ENCODE peak calls at places on chromosomes 13 and 19, in nine cellular contexts. J is CD8-positive, alpha-beta T cell; V is psoas muscle; C is right lobe of liver; P is A549; Y is lung; L is prostate gland; Z is stomach; K is left lung. A is an unnamed sample. For H3K4me1, the result is how much of the 10 kb centered on the place peaks cover.

GRCh38 chr13:99661791-99662190 is 160.5 kb downstream of the TM9SF2 start:
- DNase-seq in P (no peak), V (no peak), Z (no peak), C (no peak), K (no peak), L (no peak), Y (no peak), J (no peak), A (no peak)

GRCh38 chr19:10417598-10418280 is 2.6 kb upstream of the PDE4A start:
- DNase-seq in Z (no peak), P (no peak), V (no peak), L (no peak), Y (no peak), K (no peak), C (no peak), J (no peak), A (no peak)

GRCh38 chr19:35901854-35902661 is at the start of gene HCST:
- DNase-seq in L (no peak), Z (no peak), J (peak), P (no peak), C (no peak), Y (no peak), V (no peak), K (peak), A (peak)

GRCh38 chr19:49838816-49839588 is 12.0 kb upstream of the PTOV1 start:
- DNase-seq in C (no peak), K (no peak), L (no peak), Z (no peak), J (no peak), V (no peak), Y (no peak), P (no peak), A (no peak)

GRCh38 chr13:59458908-59459579 is 704.7 kb downstream of the DIAPH3 start:
- DNase-seq in J (no peak), C (no peak), K (no peak), Z (no peak), Y (no peak), P (no peak), L (no peak), V (no peak), A (no peak)

GRCh38 chr19:45528149-45528743 is 21.0 kb downstream of the VASP start:
- DNase-seq in P (peak), C (no peak), Z (no peak), V (no peak), L (peak), Y (no peak), K (no peak), J (no peak), A (peak)

GRCh38 chr13:61466280-61466679 is 50.6 kb upstream of the PCDH20 start:
- DNase-seq in Y (no peak), K (no peak), C (no peak), Z (no peak), V (no peak), L (no peak), P (peak), J (no peak), A (no peak)

GRCh38 chr13:26198116-26198515 is 24.0 kb downstream of the RNF6 start:
- DNase-seq in K (no peak), L (no peak), Y (no peak), C (no peak), V (no peak), P (no peak), J (no peak), Z (no peak), A (no peak)

GRCh38 chr13:31044658-31045620 is 112.5 kb downstream of the TEX26 start:
- DNase-seq in K (no peak), Z (no peak), P (no peak), J (no peak), L (no peak), C (no peak), Y (no peak), V (no peak), A (peak)

GRCh38 chr13:20506676-20507075 is 19.0 kb downstream of the CRYL1 start:
- DNase-seq in J (no peak), K (no peak), Y (no peak), L (no peak), V (no peak), Z (no peak), P (no peak), C (no peak), A (no peak)

GRCh38 chr19:13150919-13151604 is 851 bp downstream of the IER2 start:
- DNase-seq in Y (peak), V (no peak), C (peak), P (no peak), L (peak), Z (no peak), J (peak), K (no peak), A (no peak)

GRCh38 chr19:33606556-33606955 is 15.2 kb upstream of the CHST8 start:
- DNase-seq in Y (no peak), L (no peak), C (no peak), Z (peak), V (no peak), K (no peak), P (no peak), J (no peak), A (no peak)

GRCh38 chr13:38350114-38350617 is 515 bp downstream of the UFM1 start:
- DNase-seq in K (peak), C (peak), Z (peak), V (peak), P (peak), L (peak), J (no peak), Y (peak), A (peak)

GRCh38 chr19:29247912-29248311 is 35.0 kb upstream of the UQCRFS1 start:
- DNase-seq in L (no peak), V (no peak), Z (no peak), J (no peak), P (no peak), Y (no peak), C (no peak), K (no peak), A (no peak)

GRCh38 chr19:41013359-41013758 is 22.3 kb downstream of the CYP2B6 start:
- DNase-seq in L (no peak), V (no peak), P (no peak), K (no peak), J (no peak), Z (no peak), C (no peak), Y (no peak), A (peak)

GRCh38 chr19:54851353-54851752 is 1.1 kb downstream of the KIR3DL2 start:
- DNase-seq in J (no peak), K (no peak), P (no peak), L (no peak), C (no peak), Y (no peak), V (no peak), Z (no peak), A (no peak)

GRCh38 chr19:55372316-55373081 is 2.2 kb upstream of the IL11 start:
- DNase-seq in K (no peak), C (no peak), P (peak), V (no peak), Y (no peak), L (no peak), Z (no peak), J (no peak), A (no peak)

GRCh38 chr19:40523322-40524047 is 53.2 kb upstream of the SHKBP1 start:
- DNase-seq in Y (peak), K (peak), Z (peak), V (peak), C (peak), J (no peak), P (peak), L (no peak), A (peak)

GRCh38 chr13:110414283-110414682 is 107.2 kb downstream of the COL4A2 start:
- DNase-seq in P (no peak), Z (no peak), L (no peak), C (no peak), V (no peak), K (no peak), Y (no peak), J (no peak), A (no peak)

GRCh38 chr13:110415669-110416068 is 108.6 kb downstream of the COL4A2 start:
- DNase-seq in L (no peak), K (no peak), Y (no peak), C (no peak), Z (no peak), P (peak), J (no peak), V (no peak), A (peak)

GRCh38 chr13:110413311-110414040 is 106.4 kb downstream of the COL4A2 start:
- DNase-seq in V (no peak), Z (no peak), K (no peak), J (no peak), P (no peak), C (no peak), Y (no peak), L (no peak), A (no peak)

GRCh38 chr13:110417537-110417908 is 110.4 kb downstream of the COL4A2 start:
- DNase-seq in Z (no peak), Y (no peak), C (no peak), J (no peak), L (no peak), K (no peak), V (no peak), P (no peak), A (no peak)

GRCh38 chr13:110416131-110416584 is 109.1 kb downstream of the COL4A2 start:
- DNase-seq in L (no peak), C (no peak), V (no peak), Z (no peak), Y (no peak), J (no peak), P (no peak), K (no peak), A (no peak)
- H3K4me1 ChIP-seq in L (under half), C (under half), V (under half), Z (under half), Y (under half), J (under half), P (under half), K (under half), A (under half)

DNA sequence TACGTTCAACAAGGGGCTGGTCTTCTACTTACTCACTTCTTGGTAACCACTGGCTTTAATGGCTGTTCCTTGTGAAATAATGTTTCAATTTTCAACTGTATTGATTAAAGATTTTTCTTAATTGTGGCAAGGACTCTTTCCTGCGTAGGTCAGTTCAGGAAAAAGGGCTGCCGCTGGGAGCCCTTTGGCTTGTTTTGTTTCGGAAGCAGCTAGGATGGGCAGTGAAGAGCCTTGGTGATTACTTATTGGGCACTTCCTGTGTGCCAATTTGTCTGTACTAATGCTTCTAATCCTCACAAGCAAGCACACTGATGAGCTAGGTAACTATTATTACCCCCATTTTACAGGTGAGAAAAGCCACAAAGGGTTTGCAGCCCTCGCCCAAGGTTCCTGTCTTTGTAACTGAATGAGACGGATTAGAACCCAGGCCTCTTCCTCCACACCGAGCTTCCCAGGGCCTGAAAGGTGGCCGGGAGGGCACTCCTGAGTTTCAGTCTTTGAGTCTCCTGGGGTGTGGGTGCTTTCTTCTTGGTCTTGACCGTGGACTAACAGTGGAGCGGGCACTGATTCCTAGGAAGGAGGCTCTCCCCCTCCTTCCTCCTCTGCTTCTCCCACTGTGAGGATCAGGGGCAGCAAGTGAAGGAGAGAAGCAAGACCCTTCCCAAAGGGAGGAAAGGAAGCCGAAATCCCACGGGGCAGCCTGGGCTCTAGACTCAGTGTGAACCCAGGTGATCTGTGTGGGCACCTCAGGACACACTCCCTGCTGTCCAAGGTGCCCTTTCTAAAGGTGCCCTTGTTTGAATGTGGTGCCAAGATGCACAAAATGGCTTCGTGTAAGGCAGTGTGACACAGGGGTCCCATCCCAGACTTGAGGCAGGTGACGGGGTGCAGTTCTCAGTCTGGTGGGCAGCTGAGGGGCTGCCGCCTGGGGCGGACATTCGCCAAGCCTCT is 3.7 kb downstream of the COL4A2 start:
- DNase-seq in L (no peak), Z (no peak), C (no peak), V (no peak), J (no peak), K (no peak), Y (no peak), P (no peak), A (no peak)
- H3K4me1 ChIP-seq in L (under half), Z (half or more), C (under half), V (under half), J (under half), K (under half), Y (under half), P (under half), A (under half)

DNA sequence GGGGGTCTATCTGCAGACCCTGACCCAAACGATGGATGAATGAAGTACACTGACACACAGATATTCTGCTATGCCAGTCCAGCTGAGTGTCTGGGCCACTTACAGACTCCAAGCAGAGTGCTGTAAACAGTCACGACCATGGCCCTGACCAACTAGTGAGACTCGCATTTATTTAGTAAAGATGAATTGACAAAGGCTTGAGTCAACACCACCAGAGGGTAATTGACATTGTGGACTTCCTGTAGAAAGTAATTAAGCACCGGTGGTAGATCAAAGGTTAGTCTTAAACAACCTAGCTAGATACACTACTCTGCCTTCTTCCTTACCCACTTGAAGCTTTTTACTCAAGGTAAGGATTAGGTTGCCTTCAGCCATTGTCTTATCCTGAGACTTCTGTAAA is 63.4 kb upstream of the KPNA3 start:
- DNase-seq in V (no peak), K (no peak), Z (no peak), P (no peak), Y (no peak), L (no peak), C (no peak), J (no peak), A (peak)
- H3K4me1 ChIP-seq in V (under half), K (under half), Z (under half), P (under half), Y (under half), L (under half), C (under half), J (under half), A (under half)

DNA sequence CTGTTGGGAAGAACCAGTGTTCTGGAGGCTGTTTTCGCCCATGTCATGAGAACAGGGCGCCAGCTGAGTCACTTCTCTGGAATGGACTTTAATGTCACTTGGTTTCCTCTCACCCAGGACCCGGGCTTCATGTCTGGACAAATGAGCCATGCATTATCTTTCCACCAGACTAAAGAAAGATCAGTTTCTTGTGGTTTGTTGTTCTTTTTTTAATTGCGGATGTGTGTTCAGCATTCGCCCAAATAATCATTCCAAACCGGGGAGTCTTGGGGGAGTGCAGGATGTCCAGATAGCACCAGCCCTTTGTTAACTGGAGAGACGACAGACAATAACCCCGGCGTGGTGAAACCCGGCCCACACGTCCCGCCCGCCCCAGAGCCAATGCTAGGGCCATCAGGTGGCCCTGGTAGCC is 102.5 kb downstream of the COL4A2 start:
- DNase-seq in Z (no peak), J (no peak), P (no peak), C (no peak), L (no peak), K (no peak), Y (no peak), V (no peak), A (no peak)
- H3K4me1 ChIP-seq in Z (under half), J (under half), P (under half), C (under half), L (under half), K (under half), Y (under half), V (under half), A (under half)

DNA sequence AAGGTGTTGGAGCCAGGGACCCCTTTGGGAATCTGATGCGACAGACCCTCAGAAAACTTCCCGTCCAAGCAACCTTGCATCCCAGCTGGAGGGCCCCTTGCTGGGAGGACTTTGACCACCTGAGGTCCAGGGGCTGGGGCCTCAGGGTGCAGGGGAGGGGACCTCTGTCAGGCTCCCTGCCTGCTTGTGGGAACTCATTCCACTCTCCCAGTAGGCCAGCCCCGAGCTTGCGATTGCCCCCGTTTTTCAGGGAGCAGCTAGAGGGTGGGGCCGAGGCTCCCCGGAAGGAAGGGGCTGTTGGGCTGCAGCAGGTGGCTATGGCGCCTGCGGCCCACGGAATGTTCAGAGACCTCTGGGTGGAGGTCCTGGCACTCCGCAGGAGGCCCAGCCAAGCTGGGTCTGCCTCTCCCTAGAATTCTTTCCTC is 2.8 kb downstream of the GNA11 start:
- DNase-seq in J (no peak), P (no peak), C (peak), Y (no peak), V (no peak), L (no peak), K (no peak), Z (no peak), A (peak)
- H3K4me1 ChIP-seq in J (under half), P (under half), C (under half), Y (under half), V (half or more), L (under half), K (half or more), Z (half or more), A (under half)

DNA sequence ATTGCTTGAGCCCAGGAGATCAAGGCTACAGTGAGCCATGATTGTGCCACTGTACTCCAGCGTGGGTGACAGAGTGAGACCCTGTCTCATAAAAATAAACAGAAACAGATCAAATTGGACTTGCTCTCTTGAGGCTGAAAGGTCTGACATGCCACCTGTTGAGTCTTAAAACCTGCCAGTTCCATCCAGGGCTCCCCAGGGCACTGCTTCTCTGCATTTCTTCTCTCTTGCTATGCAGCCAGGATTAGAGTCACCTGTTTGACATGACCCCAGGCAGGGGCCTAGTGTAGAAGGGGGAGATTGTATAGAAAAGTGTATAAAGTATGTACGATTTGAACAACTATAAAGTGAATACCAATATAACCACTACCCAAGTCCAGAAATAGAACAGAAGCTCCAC is 45.4 kb downstream of the ARHGAP35 start:
- DNase-seq in L (no peak), J (no peak), V (no peak), K (no peak), Y (no peak), C (no peak), P (no peak), Z (no peak), A (no peak)
- H3K4me1 ChIP-seq in L (under half), J (under half), V (half or more), K (under half), Y (under half), C (under half), P (half or more), Z (under half), A (under half)